ENCODE peak calls at places on chromosome 7, in seven cellular contexts. Q, D, H, Z, B, I and O are unnamed samples.

GRCh38 chr7:36623247-36623646 is 101.0 kb downstream of the AOAH start:
- DNase-seq in B (no peak), D (no peak), I (no peak), H (no peak), Q (no peak), Z (no peak), O (no peak)

GRCh38 chr7:101598422-101598957 is 30.6 kb downstream of the MYL10 start:
- DNase-seq in H (no peak), B (no peak), I (no peak), Z (no peak), D (no peak), Q (no peak), O (no peak)

GRCh38 chr7:64885520-64886240 is 17.4 kb upstream of the ZNF273 start:
- DNase-seq in B (no peak), H (no peak), Q (no peak), Z (no peak), D (no peak), I (no peak), O (no peak)

GRCh38 chr7:75937958-75938786 is 23.2 kb downstream of the POR start:
- DNase-seq in I (no peak), Z (peak), Q (no peak), B (peak), H (no peak), D (no peak), O (no peak)

GRCh38 chr7:98808751-98809460 is 60.9 kb downstream of the TMEM130 start:
- DNase-seq in Q (no peak), B (no peak), H (no peak), Z (no peak), D (no peak), I (no peak), O (no peak)

GRCh38 chr7:20542594-20542993 is 72.9 kb upstream of the ABCB5 start:
- DNase-seq in I (no peak), D (no peak), H (no peak), Q (no peak), Z (peak), B (no peak), O (no peak)

GRCh38 chr7:30458311-30458710 is 20.3 kb downstream of the NOD1 start:
- DNase-seq in I (no peak), D (no peak), H (no peak), B (no peak), Q (no peak), Z (no peak), O (no peak)

GRCh38 chr7:103576616-103577015 is 130.6 kb upstream of the SLC26A5 start:
- DNase-seq in I (no peak), H (no peak), B (no peak), Q (no peak), D (no peak), Z (no peak), O (no peak)

GRCh38 chr7:28629216-28629848 is 217.0 kb downstream of the CREB5 start:
- DNase-seq in H (no peak), B (no peak), Z (peak), I (no peak), Q (no peak), D (no peak), O (no peak)

GRCh38 chr7:71511361-71511807 is 379.4 kb downstream of the GALNT17 start:
- DNase-seq in H (no peak), Q (no peak), Z (peak), I (no peak), D (no peak), B (no peak), O (no peak)

GRCh38 chr7:74092964-74093339 is 9.3 kb downstream of the LIMK1 start:
- DNase-seq in I (peak), Q (peak), H (no peak), D (no peak), Z (no peak), B (no peak), O (no peak)

GRCh38 chr7:7913506-7913905 is 55.1 kb upstream of the GLCCI1 start:
- DNase-seq in Q (no peak), D (no peak), Z (peak), B (no peak), H (no peak), I (no peak), O (no peak)

GRCh38 chr7:134828361-134828760 is 48.9 kb downstream of the CALD1 start:
- DNase-seq in Q (no peak), H (no peak), B (no peak), I (no peak), D (no peak), Z (peak), O (no peak)

GRCh38 chr7:6419310-6419773 is 28.4 kb downstream of the DAGLB start:
- DNase-seq in Q (no peak), I (no peak), B (no peak), Z (peak), H (no peak), D (no peak), O (no peak)

GRCh38 chr7:149872419-149873073 is 1.2 kb upstream of the ATP6V0E2 start:
- DNase-seq in Q (peak), H (no peak), B (peak), I (no peak), D (peak), Z (peak), O (peak)

GRCh38 chr7:48168159-48168558 is 3.1 kb upstream of the ABCA13 start:
- DNase-seq in Z (peak), D (no peak), B (no peak), Q (no peak), H (no peak), I (no peak), O (no peak)

GRCh38 chr7:19585761-19586160 is 123.1 kb downstream of the POLR1F start:
- DNase-seq in Q (no peak), H (no peak), B (no peak), Z (peak), I (no peak), D (no peak), O (no peak)